ENCODE peak calls at places on chromosomes 4 and X, in four cellular contexts. D, F, P and E are unnamed samples.
A peak's percentile ranks its signal among the peaks of the same experiment; 100 is the strongest.

GRCh38 chr4:169080970-169081369 is 70.9 kb upstream of the CBR4 start:
- DNase-seq in D (peak; percentile 63), F (no peak), P (no peak), E (no peak)

GRCh38 chr4:103105558-103106356 is 6.1 kb upstream of the BDH2 start:
- DNase-seq in D (peak; percentile 8), F (no peak), P (no peak), E (no peak)

GRCh38 chr4:52822583-52823477 is 39.3 kb upstream of the RASL11B start:
- DNase-seq in D (peak; percentile 95), F (no peak), P (no peak), E (no peak)

GRCh38 chr4:186554890-186555827 is at the start of gene MTNR1A:
- DNase-seq in D (peak; percentile 13), F (no peak), P (no peak), E (no peak)

GRCh38 chrX:54358424-54359211 is 772 bp upstream of the WNK3 start:
- DNase-seq in D (peak; percentile 52), F (no peak), P (peak; percentile 27), E (no peak)

GRCh38 chr4:181957088-181957487 is 286.1 kb upstream of the TENM3 start:
- DNase-seq in D (peak; percentile 92), F (no peak), P (no peak), E (peak; percentile 81)

GRCh38 chr4:91031761-91032160 is 904.6 kb downstream of the CCSER1 start:
- DNase-seq in D (no peak), F (no peak), P (no peak), E (no peak)

GRCh38 chr4:186781032-186781917 is 57.6 kb upstream of the FAT1 start:
- DNase-seq in D (peak; percentile 62), F (no peak), P (no peak), E (no peak)

GRCh38 chr4:99934891-99935290 is 11.5 kb downstream of the DNAJB14 start:
- DNase-seq in D (no peak), F (no peak), P (no peak), E (no peak)

GRCh38 chr4:173801876-173802713 is 272.1 kb upstream of the HAND2 start:
- DNase-seq in D (peak; percentile 3), F (no peak), P (no peak), E (no peak)

GRCh38 chrX:13307041-13307440 is 12.8 kb downstream of the ATXN3L start:
- DNase-seq in D (peak; percentile 57), F (no peak), P (no peak), E (no peak)

GRCh38 chrX:131729295-131729694 is 185.4 kb downstream of the OR13H1 start:
- DNase-seq in D (no peak), F (no peak), P (no peak), E (no peak)

GRCh38 chr4:20445933-20446723 is 194.4 kb downstream of the SLIT2 start:
- DNase-seq in D (peak; percentile 38), F (no peak), P (no peak), E (no peak)

GRCh38 chrX:276588-277171 is 4.5 kb upstream of the PLCXD1 start:
- DNase-seq in D (peak; percentile 91), F (no peak), P (no peak), E (no peak)

GRCh38 chr4:21888195-21888976 is 60.2 kb downstream of the KCNIP4 start:
- DNase-seq in D (peak; percentile 89), F (no peak), P (no peak), E (peak; percentile 86)

GRCh38 chr4:93444860-93445259 is 383.7 kb upstream of the ATOH1 start:
- DNase-seq in D (peak; percentile 3), F (no peak), P (no peak), E (no peak)

GRCh38 chrX:67538383-67538782 is 5.4 kb upstream of the AR start:
- DNase-seq in D (no peak), F (no peak), P (no peak), E (no peak)

GRCh38 chr4:3010998-3011397 is 47.6 kb downstream of the GRK4 start:
- DNase-seq in D (peak; percentile 89), F (no peak), P (no peak), E (no peak)

GRCh38 chrX:48626401-48627298 is 29.4 kb downstream of the WDR13 start:
- DNase-seq in D (peak; percentile 30), F (no peak), P (no peak), E (no peak)

GRCh38 chrX:79182616-79183015 is 38.1 kb downstream of the GPR174 start:
- DNase-seq in D (no peak), F (no peak), P (no peak), E (no peak)

GRCh38 chr4:25970241-25970675 is 56.2 kb downstream of the SMIM20 start:
- DNase-seq in D (no peak), F (no peak), P (no peak), E (no peak)

GRCh38 chrX:121301822-121302221 is 254.4 kb downstream of the GLUD2 start:
- DNase-seq in D (no peak), F (no peak), P (no peak), E (no peak)

GRCh38 chr4:108527729-108528128 is 92.6 kb upstream of the RPL34 start:
- DNase-seq in D (no peak), F (no peak), P (peak; percentile 24), E (no peak)

GRCh38 chr4:29711226-29711625 is 1008.9 kb upstream of the PCDH7 start:
- DNase-seq in D (peak; percentile 26), F (no peak), P (no peak), E (no peak)

GRCh38 chr4:56937262-56937661 is 29.6 kb downstream of the REST start:
- DNase-seq in D (peak; percentile 82), F (no peak), P (no peak), E (no peak)

GRCh38 chr4:140607852-140608251 is 39.1 kb upstream of the UCP1 start:
- DNase-seq in D (no peak), F (no peak), P (no peak), E (no peak)
- TF ChIP-seq CTCF in D (no peak), F (no peak), P (no peak), E (no peak)

GRCh38 chr4:65007841-65008439 is 598.7 kb upstream of the TECRL start:
- DNase-seq in D (peak; percentile 0), F (no peak), P (no peak), E (peak; percentile 6)
- H3K4me3 ChIP-seq in D (no peak overlapping the region), F (no peak overlapping the region), P (no peak overlapping the region), E (no peak overlapping the region)

GRCh38 chrX:8183281-8183680 is 12.2 kb upstream of the VCX2 start:
- DNase-seq in D (no peak), F (no peak), P (no peak), E (no peak)

DNA sequence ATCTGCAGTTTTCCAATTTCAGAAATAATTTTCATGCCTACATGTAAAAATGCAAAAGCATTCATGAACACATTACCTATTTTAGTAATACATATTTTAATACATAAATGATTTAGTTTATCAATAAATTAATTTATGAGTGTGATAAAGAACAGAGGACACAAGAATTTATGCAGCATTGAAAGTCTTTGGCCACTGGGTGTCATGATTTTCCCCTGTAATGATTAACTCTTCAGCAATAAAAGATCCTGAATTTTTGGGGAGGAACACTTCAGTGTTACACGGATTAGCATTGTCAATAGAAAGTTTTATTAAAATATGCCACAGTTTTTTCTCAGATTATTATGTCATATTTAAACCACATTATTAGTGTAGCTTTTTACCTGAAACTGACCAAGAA is 8.6 kb upstream of the VCX2 start:
- DNase-seq in D (peak; percentile 0), F (no peak), P (no peak), E (no peak)
- TF ChIP-seq CTCF in D (no peak), F (no peak), P (no peak), E (peak; percentile 40)

DNA sequence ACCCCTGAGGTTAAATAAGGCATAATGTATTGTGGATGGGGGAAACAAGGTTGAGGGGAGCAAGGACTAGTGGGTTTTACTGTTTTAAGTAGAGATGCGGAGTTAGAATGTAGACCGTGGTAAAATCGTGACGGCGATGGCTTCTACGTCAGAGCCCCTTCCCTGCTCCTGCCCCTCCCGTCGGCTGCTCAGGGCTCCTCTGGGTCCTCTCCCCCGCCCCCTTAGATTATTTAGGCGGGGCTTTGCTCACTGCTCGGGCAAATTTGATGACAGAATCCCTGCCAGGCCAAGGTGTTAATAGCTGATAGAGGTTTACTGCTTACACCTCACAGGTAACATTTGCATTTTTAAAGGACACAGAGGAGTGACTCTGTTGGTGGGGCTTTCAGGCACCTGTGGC is 2.3 kb downstream of the FRMPD3 start:
- DNase-seq in D (no peak), F (no peak), P (no peak), E (no peak)
- H3K4me3 ChIP-seq in D (no peak overlapping the region), F (no peak overlapping the region), P (no peak overlapping the region), E (no peak overlapping the region)

GRCh38 chr4:79920454-79920853 is 152.6 kb downstream of the ANTXR2 start:
- DNase-seq in D (no peak), F (no peak), P (no peak), E (no peak)

GRCh38 chr4:79918292-79918691 is 154.7 kb downstream of the ANTXR2 start:
- DNase-seq in D (no peak), F (no peak), P (no peak), E (no peak)

GRCh38 chr4:79922011-79922410 is 151.0 kb downstream of the ANTXR2 start:
- DNase-seq in D (no peak), F (no peak), P (no peak), E (no peak)

GRCh38 chr4:79927931-79928330 is 145.1 kb downstream of the ANTXR2 start:
- DNase-seq in D (no peak), F (no peak), P (no peak), E (no peak)

GRCh38 chr4:79923290-79923689 is 149.7 kb downstream of the ANTXR2 start:
- DNase-seq in D (no peak), F (no peak), P (no peak), E (no peak)
- TF ChIP-seq CTCF in D (no peak), F (no peak), P (no peak), E (no peak)

DNA sequence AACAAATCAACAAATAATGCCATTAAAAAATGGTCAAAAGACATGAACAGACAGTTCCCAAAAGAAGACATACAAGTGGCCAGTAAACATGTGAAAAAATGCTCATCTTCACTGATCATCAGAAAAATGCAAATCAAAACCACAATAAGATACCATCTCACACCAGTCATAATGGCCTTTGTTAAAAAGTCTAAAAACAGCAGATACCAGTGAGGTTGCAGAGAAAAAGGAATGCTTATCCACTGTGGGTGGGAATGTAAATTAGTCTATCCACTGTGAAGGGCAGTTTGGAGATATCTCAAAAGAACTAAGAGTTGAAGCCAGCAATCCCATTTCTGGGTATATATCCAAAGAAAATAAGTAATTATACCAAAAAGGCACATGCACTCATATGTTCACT is 668.1 kb upstream of the CPEB2 start:
- DNase-seq in D (no peak), F (no peak), P (no peak), E (no peak)
- H3K4me3 ChIP-seq in D (no peak overlapping the region), F (no peak overlapping the region), P (no peak overlapping the region), E (no peak overlapping the region)